ENCODE peak calls at places on chromosomes 12 and 14, in nine cellular contexts. B is effector memory CD4-positive, alpha-beta T cell; U is aorta; P is lower lobe of right lung; E is neuronal stem cell; C is stomach; W is psoas muscle; L is GM23338; V is mucosa of descending colon. F is an unnamed sample.
A peak's percentile ranks its signal among the peaks of the same experiment; 100 is the strongest.

GRCh38 chr14:97219356-97220017 is 422.3 kb downstream of the VRK1 start:
- DNase-seq in B (no peak), U (no peak), P (no peak), E (no peak), C (no peak), W (no peak), L (peak; percentile 21), V (no peak), F (no peak)

GRCh38 chr14:21494902-21495762 is 16.0 kb downstream of the METTL3 start:
- DNase-seq in B (no peak), U (no peak), P (no peak), E (no peak), C (no peak), W (no peak), L (no peak), V (no peak), F (no peak)

GRCh38 chr12:131755305-131756113 is 44.6 kb downstream of the SFSWAP start:
- DNase-seq in B (no peak), U (no peak), P (no peak), E (no peak), C (no peak), W (no peak), L (peak; percentile 92), V (peak; percentile 37), F (no peak)

GRCh38 chr12:132324841-132325732 is 4.3 kb downstream of the GALNT9 start:
- DNase-seq in B (no peak), U (no peak), P (no peak), E (no peak), C (no peak), W (no peak), L (no peak), V (peak; percentile 44), F (no peak)

GRCh38 chr14:102451064-102451352 is 58.6 kb downstream of the ANKRD9 start:
- DNase-seq in B (no peak), U (no peak), P (no peak), E (no peak), C (no peak), W (no peak), L (no peak), V (no peak), F (no peak)

GRCh38 chr14:44453433-44454171 is 53.5 kb downstream of the FSCB start:
- DNase-seq in B (no peak), U (no peak), P (no peak), E (no peak), C (no peak), W (no peak), L (no peak), V (no peak), F (no peak)

GRCh38 chr12:120755269-120755668 is 29.6 kb downstream of the ACADS start:
- DNase-seq in B (no peak), U (no peak), P (no peak), E (no peak), C (no peak), W (no peak), L (no peak), V (no peak), F (no peak)

GRCh38 chr12:54404061-54405004 is 14.7 kb downstream of the ITGA5 start:
- DNase-seq in B (peak; percentile 45), U (peak; percentile 55), P (no peak), E (peak; percentile 80), C (peak; percentile 68), W (no peak), L (peak; percentile 97), V (no peak), F (peak; percentile 72)

GRCh38 chr12:16359512-16360491 is 12.4 kb downstream of the MGST1 start:
- DNase-seq in B (no peak), U (peak; percentile 66), P (peak; percentile 78), E (peak; percentile 50), C (peak; percentile 71), W (peak; percentile 54), L (peak; percentile 90), V (peak; percentile 64), F (no peak)

GRCh38 chr14:74945261-74945851 is 10.0 kb downstream of the PGF start:
- DNase-seq in B (no peak), U (peak; percentile 58), P (no peak), E (peak; percentile 53), C (no peak), W (peak; percentile 51), L (peak; percentile 92), V (no peak), F (no peak)

GRCh38 chr14:23041729-23042128 is 283 bp upstream of the PSMB11 start:
- DNase-seq in B (no peak), U (no peak), P (no peak), E (no peak), C (no peak), W (no peak), L (no peak), V (no peak), F (no peak)

GRCh38 chr12:120734210-120734609 is 8.6 kb downstream of the ACADS start:
- DNase-seq in B (no peak), U (no peak), P (no peak), E (no peak), C (no peak), W (no peak), L (no peak), V (no peak), F (no peak)

GRCh38 chr14:95464524-95464923 is 51.9 kb downstream of the SYNE3 start:
- DNase-seq in B (no peak), U (no peak), P (no peak), E (no peak), C (no peak), W (no peak), L (no peak), V (no peak), F (no peak)

GRCh38 chr12:105355752-105356151 is 25.3 kb downstream of the C12orf75 start:
- DNase-seq in B (no peak), U (no peak), P (no peak), E (no peak), C (no peak), W (no peak), L (no peak), V (no peak), F (no peak)
- H3K4me1 ChIP-seq in B (no peaks in the 10 kb centered on the region), U (peaks cover 11% of the 10 kb centered on the region), P (no peaks in the 10 kb centered on the region), E (peaks cover 8% of the 10 kb centered on the region), C (peaks cover 16% of the 10 kb centered on the region), W (peaks cover 18% of the 10 kb centered on the region), L (peaks cover 6% of the 10 kb centered on the region), V (no peaks in the 10 kb centered on the region), F (no peaks in the 10 kb centered on the region)

GRCh38 chr12:110516995-110517394 is 14.9 kb downstream of the RAD9B start:
- DNase-seq in B (no peak), U (no peak), P (no peak), E (no peak), C (no peak), W (no peak), L (no peak), V (no peak), F (no peak)

GRCh38 chr12:110513842-110514241 is 11.7 kb downstream of the RAD9B start:
- DNase-seq in B (no peak), U (no peak), P (no peak), E (no peak), C (no peak), W (no peak), L (no peak), V (no peak), F (no peak)

DNA sequence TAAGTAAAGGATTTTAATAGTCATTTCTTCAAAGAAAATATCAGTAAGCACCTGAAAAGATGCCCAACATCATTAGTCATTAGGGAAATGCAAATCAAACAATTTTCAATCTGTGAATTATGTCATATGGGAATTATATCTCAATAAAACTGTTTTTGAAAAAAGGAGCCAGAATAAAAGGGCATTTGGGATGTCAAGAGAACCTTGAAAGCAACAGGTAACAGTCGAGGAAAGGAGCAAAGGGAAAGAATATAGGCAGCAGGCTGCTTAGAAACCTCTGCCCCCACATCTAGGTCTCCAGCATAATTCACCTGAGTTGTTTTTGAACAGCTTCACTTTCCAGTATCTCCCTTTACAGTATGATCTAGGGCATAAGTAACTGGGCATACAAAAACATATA is 12.2 kb downstream of the RAD9B start:
- DNase-seq in B (no peak), U (no peak), P (no peak), E (no peak), C (no peak), W (no peak), L (no peak), V (no peak), F (no peak)
- H3K4me3 ChIP-seq in B (no peak overlapping the region), U (no peak overlapping the region), P (no peak overlapping the region), E (no peak overlapping the region), C (no peak overlapping the region), W (no peak overlapping the region), L (no peak overlapping the region), V (no peak overlapping the region), F (no peak overlapping the region)

GRCh38 chr12:114245555-114245954 is 160.4 kb downstream of the TBX5 start:
- DNase-seq in B (no peak), U (no peak), P (no peak), E (no peak), C (no peak), W (no peak), L (peak; percentile 84), V (no peak), F (no peak)
- H3K4me1 ChIP-seq in B (no peaks in the 10 kb centered on the region), U (no peaks in the 10 kb centered on the region), P (no peaks in the 10 kb centered on the region), E (no peaks in the 10 kb centered on the region), C (no peaks in the 10 kb centered on the region), W (no peaks in the 10 kb centered on the region), L (no peaks in the 10 kb centered on the region), V (no peaks in the 10 kb centered on the region), F (no peaks in the 10 kb centered on the region)

DNA sequence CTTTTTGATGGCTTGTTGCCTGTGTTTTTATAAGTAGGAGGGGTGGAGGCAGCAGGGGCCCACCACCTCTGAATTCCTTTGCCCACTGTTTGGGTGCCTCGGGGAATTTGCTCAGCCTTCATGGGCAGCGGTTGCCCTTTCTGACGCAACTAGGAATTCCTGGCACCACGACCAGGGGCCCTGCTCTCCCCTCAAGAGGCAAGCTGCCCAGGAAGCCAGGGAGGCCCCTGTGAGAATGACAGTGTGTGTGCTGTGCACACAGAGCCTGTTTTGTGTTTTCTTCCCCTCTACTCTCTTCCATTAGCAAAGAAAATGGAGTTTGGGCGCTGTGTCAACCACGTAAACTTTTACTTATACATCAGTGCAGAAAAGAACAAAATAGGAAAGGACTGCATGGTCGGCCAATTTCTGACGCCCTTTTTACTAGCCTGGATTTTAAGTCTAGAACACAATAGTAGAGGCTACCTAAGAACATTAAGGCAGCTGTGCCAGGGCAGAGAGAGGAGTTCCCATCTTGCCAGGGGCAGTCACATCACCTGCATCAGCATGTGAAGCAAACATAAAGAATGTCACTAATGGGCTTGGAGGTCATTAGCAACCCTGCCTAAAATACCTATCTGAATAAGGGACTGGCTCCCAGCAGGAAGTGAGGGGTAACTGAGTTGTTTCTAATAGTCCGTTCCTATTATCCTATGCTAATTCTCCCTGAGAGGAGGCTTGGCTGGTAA is 17.9 kb upstream of the PTGR2 start:
- DNase-seq in B (no peak), U (no peak), P (no peak), E (no peak), C (no peak), W (no peak), L (peak; percentile 74), V (no peak), F (no peak)
- H3K4me3 ChIP-seq in B (no peak overlapping the region), U (no peak overlapping the region), P (no peak overlapping the region), E (no peak overlapping the region), C (no peak overlapping the region), W (no peak overlapping the region), L (no peak overlapping the region), V (no peak overlapping the region), F (no peak overlapping the region)